ENCODE peak calls at places on chromosomes 6 and 20, in six cellular contexts. F, R, K, W, J and I are unnamed samples.

GRCh38 chr6:170137176-170137891 is 153.5 kb downstream of the DLL1 start:
- DNase-seq in F (peak; percentile 67), R (peak; percentile 60), K (peak; percentile 3), W (no peak), J (no peak), I (peak; percentile 64)

GRCh38 chr6:161449521-161449920 is 175.7 kb upstream of the AGPAT4 start:
- DNase-seq in F (no peak), R (no peak), K (no peak), W (no peak), J (no peak), I (no peak)

GRCh38 chr6:133567656-133568055 is 321.3 kb upstream of the TCF21 start:
- DNase-seq in F (no peak), R (no peak), K (no peak), W (no peak), J (no peak), I (no peak)

GRCh38 chr6:140586426-140587061 is 1212.1 kb upstream of the CITED2 start:
- DNase-seq in F (no peak), R (no peak), K (no peak), W (no peak), J (no peak), I (no peak)

GRCh38 chr6:116405147-116405546 is 34.4 kb downstream of the DSE start:
- DNase-seq in F (no peak), R (no peak), K (no peak), W (peak; percentile 57), J (peak; percentile 28), I (no peak)

GRCh38 chr6:43128926-43129325 is 42.1 kb upstream of the SRF start:
- DNase-seq in F (no peak), R (no peak), K (no peak), W (no peak), J (no peak), I (no peak)

GRCh38 chr20:63696628-63697356 is at the start of gene TNFRSF6B:
- DNase-seq in F (no peak), R (peak; percentile 67), K (no peak), W (no peak), J (no peak), I (no peak)

GRCh38 chr20:57877131-57877784 is 167.4 kb upstream of the PMEPA1 start:
- DNase-seq in F (peak; percentile 7), R (no peak), K (no peak), W (no peak), J (no peak), I (no peak)

GRCh38 chr20:62752671-62753501 is 43.4 kb upstream of the MRGBP start:
- DNase-seq in F (no peak), R (no peak), K (no peak), W (no peak), J (peak; percentile 75), I (no peak)

GRCh38 chr6:31615748-31616147 is 714 bp downstream of the AIF1 start:
- DNase-seq in F (no peak), R (no peak), K (peak; percentile 18), W (no peak), J (peak; percentile 17), I (no peak)

GRCh38 chr20:63538204-63539091 is 1.3 kb upstream of the PTK6 start:
- DNase-seq in F (peak; percentile 88), R (no peak), K (peak; percentile 35), W (no peak), J (peak; percentile 57), I (no peak)

GRCh38 chr6:47407295-47408281 is 70.0 kb upstream of the CD2AP start:
- DNase-seq in F (no peak), R (no peak), K (no peak), W (no peak), J (no peak), I (no peak)

GRCh38 chr6:34423254-34423653 is 2.6 kb downstream of the RPS10 start:
- DNase-seq in F (no peak), R (no peak), K (no peak), W (no peak), J (no peak), I (no peak)

GRCh38 chr6:35629876-35630378 is 58.8 kb downstream of the FKBP5 start:
- DNase-seq in F (no peak), R (no peak), K (no peak), W (no peak), J (no peak), I (no peak)

GRCh38 chr6:34534146-34534545 is 22.0 kb downstream of the SPDEF start:
- DNase-seq in F (no peak), R (no peak), K (no peak), W (no peak), J (no peak), I (no peak)

GRCh38 chr6:17621003-17621402 is 20.9 kb downstream of the FAM8A1 start:
- DNase-seq in F (no peak), R (no peak), K (no peak), W (no peak), J (no peak), I (no peak)

GRCh38 chr6:147941143-147941542 is 401.5 kb upstream of the SASH1 start:
- DNase-seq in F (no peak), R (no peak), K (no peak), W (peak; percentile 36), J (no peak), I (no peak)

GRCh38 chr6:55174211-55175013 is at the start of gene HCRTR2:
- DNase-seq in F (no peak), R (peak; percentile 49), K (no peak), W (peak; percentile 45), J (peak; percentile 28), I (no peak)

GRCh38 chr6:10516953-10517352 is 4.2 kb upstream of the GCNT2 start:
- DNase-seq in F (no peak), R (no peak), K (no peak), W (no peak), J (no peak), I (no peak)

DNA sequence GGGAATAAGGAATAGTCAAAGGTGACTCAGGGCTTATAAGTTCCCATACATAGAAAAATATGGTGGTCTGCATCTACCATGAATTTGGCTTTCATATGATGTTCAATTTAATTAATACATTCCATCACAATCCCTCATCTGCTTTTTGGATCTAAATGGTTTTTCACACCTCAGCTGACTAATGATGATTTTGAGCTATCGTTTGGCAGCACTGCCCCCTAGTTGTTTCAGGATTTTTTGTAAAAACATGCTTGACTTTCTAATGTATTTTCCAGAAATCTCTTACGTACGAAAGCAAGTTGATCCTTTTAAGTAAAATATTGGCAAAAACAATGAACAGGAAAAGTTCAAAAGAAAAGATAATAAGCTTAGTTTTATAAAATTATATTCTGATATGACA is 408.6 kb upstream of the ADGRB3 start:
- DNase-seq in F (no peak), R (no peak), K (no peak), W (peak; percentile 26), J (no peak), I (no peak)
- TF ChIP-seq CTCF in F (no peak), R (no peak), K (no peak), W (peak; percentile 77), J (peak; percentile 52), I (peak; percentile 10)

DNA sequence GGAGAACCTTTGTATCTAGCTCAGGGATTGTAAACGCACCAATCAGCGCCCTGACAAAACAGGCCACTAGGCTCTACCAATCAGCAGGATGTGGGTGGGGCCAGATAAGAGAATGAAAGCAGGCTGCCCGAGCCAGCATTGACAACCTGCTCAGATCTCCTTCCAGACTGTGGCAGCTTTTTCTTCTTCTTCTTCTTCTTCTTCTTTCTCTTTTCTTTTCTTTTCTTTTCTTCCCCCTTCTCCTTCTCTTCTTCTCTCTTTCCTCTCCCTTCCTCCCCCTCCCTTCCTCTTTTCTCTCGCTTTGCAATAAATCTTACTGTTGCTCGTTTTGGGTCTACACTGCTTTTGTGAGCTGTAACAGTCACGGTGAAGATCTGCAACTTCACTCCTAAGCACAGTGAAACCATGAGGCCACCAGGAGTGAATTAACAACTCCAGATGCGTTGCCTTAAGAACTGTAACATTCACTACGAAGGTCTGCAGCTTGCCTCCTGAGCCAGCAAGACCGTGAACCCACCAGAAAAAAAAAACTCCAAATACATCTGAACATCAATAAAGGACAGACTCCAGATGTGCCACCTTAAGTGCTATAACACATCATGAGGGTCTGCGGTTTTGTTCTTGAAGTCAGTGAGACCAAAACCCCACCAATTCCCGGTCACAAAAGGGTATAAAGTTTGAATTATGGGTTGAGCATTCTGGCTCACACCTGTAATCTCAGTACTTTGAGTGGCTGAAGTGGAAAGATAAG is 19.6 kb upstream of the SERPINB1 start:
- DNase-seq in F (no peak), R (no peak), K (peak; percentile 49), W (no peak), J (no peak), I (no peak)
- H3K27ac ChIP-seq in F (no peak overlapping the region), R (no peak overlapping the region), K (peak overlapping the region; percentile 46), W (no peak overlapping the region), J (no peak overlapping the region), I (no peak overlapping the region)

DNA sequence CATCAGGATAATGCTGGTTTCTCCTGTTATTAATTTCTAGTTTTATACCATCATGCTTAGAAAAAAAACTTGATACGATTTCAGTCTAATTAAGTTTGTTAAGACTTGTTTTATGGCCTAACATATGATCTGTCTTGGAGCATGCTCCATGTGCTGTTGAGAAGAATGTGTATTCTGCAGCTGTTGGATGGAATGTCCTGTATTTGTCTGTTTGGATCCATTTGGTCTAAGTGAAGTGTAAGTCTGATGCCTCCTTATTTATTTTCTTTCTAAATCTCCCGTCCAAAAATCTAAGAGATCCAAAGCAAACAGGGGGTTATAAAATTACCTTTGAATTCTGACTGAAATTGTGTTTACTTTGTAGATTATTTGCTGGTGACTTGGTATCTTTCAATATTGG is 30.0 kb upstream of the PRND start:
- DNase-seq in F (no peak), R (no peak), K (no peak), W (no peak), J (no peak), I (no peak)
- H3K4me3 ChIP-seq in F (no peak overlapping the region), R (no peak overlapping the region), K (no peak overlapping the region), W (no peak overlapping the region), J (no peak overlapping the region), I (no peak overlapping the region)

GRCh38 chr20:22387452-22387851 is 196.9 kb downstream of the FOXA2 start:
- DNase-seq in F (no peak), R (no peak), K (no peak), W (no peak), J (no peak), I (no peak)

GRCh38 chr20:22386300-22386623 is 198.1 kb downstream of the FOXA2 start:
- DNase-seq in F (no peak), R (no peak), K (no peak), W (no peak), J (no peak), I (no peak)

GRCh38 chr20:22383156-22383555 is 201.2 kb downstream of the FOXA2 start:
- DNase-seq in F (no peak), R (no peak), K (no peak), W (no peak), J (no peak), I (no peak)

GRCh38 chr20:22384978-22385377 is 199.4 kb downstream of the FOXA2 start:
- DNase-seq in F (no peak), R (no peak), K (no peak), W (no peak), J (no peak), I (no peak)

GRCh38 chr20:22385602-22386299 is 198.6 kb downstream of the FOXA2 start:
- DNase-seq in F (no peak), R (no peak), K (no peak), W (peak; percentile 45), J (peak; percentile 41), I (no peak)
- TF ChIP-seq CTCF in F (no peak), R (no peak), K (no peak), W (peak; percentile 54), J (peak; percentile 49), I (no peak)